ENCODE peak calls at places on chromosomes 2 and 18, in five cellular contexts. P, U, R, C and H are unnamed samples.

GRCh38 chr18:8776544-8776943 is 71.2 kb downstream of the MTCL1 start:
- DNase-seq in R (no peak), U (no peak), P (no peak), C (no peak), H (no peak)

GRCh38 chr18:22538463-22538862 is 120.7 kb upstream of the CTAGE1 start:
- DNase-seq in U (no peak), C (no peak), P (no peak), R (no peak), H (no peak)

GRCh38 chr2:139730197-139730596 is 950.0 kb upstream of the NXPH2 start:
- DNase-seq in R (no peak), U (no peak), C (no peak), P (no peak), H (no peak)

GRCh38 chr2:229342376-229342775 is 71.3 kb upstream of the PID1 start:
- DNase-seq in C (peak), U (peak), R (peak), P (no peak), H (peak)

GRCh38 chr2:144237108-144237507 is 282.8 kb downstream of the ZEB2 start:
- DNase-seq in C (no peak), R (no peak), P (no peak), U (no peak), H (no peak)

GRCh38 chr2:226797989-226798421 is 1.6 kb downstream of the IRS1 start:
- DNase-seq in C (no peak), U (no peak), P (no peak), R (no peak), H (no peak)

GRCh38 chr2:148999451-148999891 is 39.0 kb upstream of the LYPD6B start:
- DNase-seq in R (no peak), P (no peak), C (no peak), U (no peak), H (no peak)

GRCh38 chr2:150141241-150142001 is 346.0 kb downstream of the RND3 start:
- DNase-seq in P (no peak), R (no peak), C (no peak), U (no peak), H (no peak)

GRCh38 chr2:17208511-17208910 is 309.7 kb downstream of the RAD51AP2 start:
- DNase-seq in R (no peak), P (no peak), U (peak), C (no peak), H (no peak)

GRCh38 chr2:217685255-217685605 is 317.6 kb downstream of the TNS1 start:
- DNase-seq in U (peak), C (no peak), R (no peak), P (no peak), H (no peak)

GRCh38 chr18:9711361-9712129 is 3.4 kb downstream of the RAB31 start:
- DNase-seq in C (no peak), P (peak), R (no peak), U (no peak), H (no peak)

GRCh38 chr2:161422812-161423211 is 6.7 kb downstream of the TBR1 start:
- DNase-seq in P (no peak), C (no peak), U (no peak), R (no peak), H (no peak)

GRCh38 chr2:30425326-30425725 is 21.7 kb upstream of the LCLAT1 start:
- DNase-seq in P (no peak), R (no peak), U (no peak), C (peak), H (no peak)

GRCh38 chr2:33069894-33070651 is 123.3 kb downstream of the LTBP1 start:
- DNase-seq in C (no peak), P (no peak), U (peak), R (peak), H (peak)

GRCh38 chr2:235829726-235830125 is 335.9 kb downstream of the AGAP1 start:
- DNase-seq in P (no peak), U (no peak), R (no peak), C (no peak), H (no peak)
- TF ChIP-seq CTCF in P (no peak), U (no peak), R (no peak), C (no peak), H (no peak)

DNA sequence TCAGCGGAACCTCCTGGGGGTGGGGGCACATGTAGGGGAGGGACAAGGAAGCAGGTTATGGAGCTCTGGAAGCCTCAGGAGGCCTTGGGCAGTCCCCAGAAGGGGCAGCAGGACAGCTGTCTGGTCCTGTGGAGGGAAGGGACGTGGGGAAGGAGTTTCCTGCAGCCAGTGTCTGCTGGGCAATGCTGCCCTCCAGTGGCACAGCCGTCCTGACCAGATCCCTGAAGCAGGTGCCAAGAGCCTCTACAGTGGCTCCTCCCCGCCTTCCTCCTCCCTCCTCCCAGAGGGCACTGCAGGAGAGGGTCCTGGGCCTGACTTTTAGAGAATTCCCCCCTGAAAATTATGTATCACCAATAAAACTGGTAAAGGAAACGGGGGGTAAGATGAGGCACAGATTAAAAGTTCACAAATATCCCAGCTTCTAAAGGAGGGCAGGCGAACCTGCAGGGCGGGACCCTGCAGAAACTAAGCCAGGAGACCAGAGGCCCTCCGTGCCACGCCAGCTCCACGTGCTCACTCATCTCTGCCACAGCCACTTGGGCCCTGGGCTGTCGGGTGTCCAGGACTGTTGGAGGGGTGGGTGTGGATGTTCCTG is 258.5 kb downstream of the TWIST2 start:
- DNase-seq in C (peak), P (no peak), U (peak), R (peak), H (peak)
- TF ChIP-seq SIN3A in C (no peak), P (no peak), U (no peak), R (no peak), H (no peak)

GRCh38 chr2:26801796-26802195 is 15.9 kb downstream of the CENPA start:
- DNase-seq in R (no peak), P (no peak), C (no peak), U (no peak), H (no peak)

GRCh38 chr2:26805241-26805676 is 19.4 kb downstream of the CENPA start:
- DNase-seq in U (no peak), C (no peak), R (no peak), P (no peak), H (no peak)

DNA sequence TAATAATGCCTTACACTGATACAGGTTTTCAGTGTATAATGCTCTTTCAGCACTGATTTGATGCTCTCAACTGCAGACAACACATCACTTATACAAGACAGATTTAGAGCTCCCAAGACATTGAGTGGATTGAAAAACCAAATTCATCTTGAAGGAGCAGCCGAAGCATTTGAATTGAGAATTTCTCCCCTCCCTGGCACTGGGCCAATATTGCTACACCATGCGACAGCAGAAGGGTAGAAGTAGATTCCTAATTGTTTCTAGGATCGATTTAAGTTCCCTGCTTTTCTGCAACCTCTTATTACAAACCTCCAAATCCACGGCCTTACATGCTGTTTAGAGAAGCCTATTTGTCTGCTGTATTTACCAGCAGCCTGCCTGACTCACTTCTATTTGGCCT is 15.5 kb downstream of the CENPA start:
- DNase-seq in C (no peak), U (no peak), P (no peak), R (no peak), H (no peak)
- TF ChIP-seq CTCF in C (no peak), U (no peak), P (no peak), R (no peak), H (no peak)

DNA sequence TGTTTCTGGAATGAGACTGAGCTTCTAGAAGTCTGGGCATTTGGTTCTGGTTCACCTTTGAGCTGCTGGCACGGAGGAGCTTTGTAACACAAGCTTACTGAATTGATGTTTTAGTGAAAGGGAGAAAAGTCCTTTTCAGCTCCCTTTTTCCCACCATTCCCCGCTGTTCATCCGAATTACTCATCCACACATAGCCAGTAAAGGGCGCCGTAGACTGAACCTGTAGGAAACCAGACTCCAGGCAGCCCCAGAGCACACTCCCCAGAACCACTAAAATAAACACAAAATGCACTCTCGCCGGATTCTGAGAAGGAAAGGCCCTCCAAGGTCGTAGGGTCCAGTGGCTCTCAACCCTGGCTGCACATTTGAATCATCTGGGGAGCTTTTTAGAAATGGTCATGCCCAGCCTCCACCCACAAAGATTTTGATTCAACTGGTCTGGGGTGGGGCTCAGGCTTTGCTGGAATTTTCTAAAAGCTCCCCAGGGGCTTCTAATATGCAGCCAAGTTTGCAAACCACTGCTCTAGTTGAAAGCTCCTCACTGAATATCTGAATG is 29.6 kb downstream of the TCF7L1 start:
- DNase-seq in U (no peak), R (no peak), P (no peak), C (no peak), H (no peak)
- TF ChIP-seq SIN3A in U (no peak), R (no peak), P (no peak), C (no peak), H (no peak)

DNA sequence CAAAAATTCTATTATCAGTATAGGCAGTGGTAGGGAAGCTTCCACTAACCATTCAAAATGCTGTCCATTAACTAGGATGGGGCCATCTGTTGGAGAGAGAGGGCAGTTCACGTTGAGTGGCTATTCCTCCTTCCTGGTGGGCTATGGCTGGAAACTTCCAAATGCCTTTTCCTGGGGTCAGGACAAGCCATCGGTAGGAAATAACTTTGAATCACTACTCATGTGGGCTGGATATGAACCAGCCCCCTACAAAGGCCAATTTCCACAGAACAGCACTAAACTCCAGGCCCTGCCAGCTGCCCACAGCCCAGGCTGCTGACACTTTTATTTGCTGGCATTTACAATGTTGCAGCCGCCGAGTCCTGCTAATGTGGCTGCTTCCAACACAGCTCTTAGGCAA is 156.1 kb upstream of the HNRNPA3 start:
- DNase-seq in P (no peak), U (peak), C (peak), R (peak), H (no peak)
- TF ChIP-seq CTCF in P (no peak), U (peak), C (peak), R (peak), H (peak)

GRCh38 chr2:157842106-157842879 is 33.8 kb downstream of the ACVR1 start:
- DNase-seq in R (no peak), P (no peak), C (no peak), U (no peak), H (no peak)
- TF ChIP-seq SIN3A in R (no peak), P (no peak), C (no peak), U (no peak), H (no peak)

GRCh38 chr2:134722728-134723127 is 3.9 kb upstream of the TMEM163 start:
- DNase-seq in C (peak), U (no peak), P (no peak), R (no peak), H (no peak)
- TF ChIP-seq CTCF in C (no peak), U (peak), P (peak), R (peak), H (peak)

GRCh38 chr2:112629224-112629623 is 16.5 kb upstream of the SLC20A1 start:
- DNase-seq in C (no peak), R (no peak), P (no peak), U (no peak), H (no peak)

GRCh38 chr2:112626604-112627059 is 19.1 kb upstream of the SLC20A1 start:
- DNase-seq in C (peak), R (peak), U (peak), P (no peak), H (peak)

GRCh38 chr2:112625474-112626114 is 20.1 kb upstream of the SLC20A1 start:
- DNase-seq in C (no peak), R (no peak), P (no peak), U (no peak), H (no peak)

GRCh38 chr2:112629823-112630222 is 15.9 kb upstream of the SLC20A1 start:
- DNase-seq in C (no peak), P (no peak), U (no peak), R (no peak), H (no peak)

DNA sequence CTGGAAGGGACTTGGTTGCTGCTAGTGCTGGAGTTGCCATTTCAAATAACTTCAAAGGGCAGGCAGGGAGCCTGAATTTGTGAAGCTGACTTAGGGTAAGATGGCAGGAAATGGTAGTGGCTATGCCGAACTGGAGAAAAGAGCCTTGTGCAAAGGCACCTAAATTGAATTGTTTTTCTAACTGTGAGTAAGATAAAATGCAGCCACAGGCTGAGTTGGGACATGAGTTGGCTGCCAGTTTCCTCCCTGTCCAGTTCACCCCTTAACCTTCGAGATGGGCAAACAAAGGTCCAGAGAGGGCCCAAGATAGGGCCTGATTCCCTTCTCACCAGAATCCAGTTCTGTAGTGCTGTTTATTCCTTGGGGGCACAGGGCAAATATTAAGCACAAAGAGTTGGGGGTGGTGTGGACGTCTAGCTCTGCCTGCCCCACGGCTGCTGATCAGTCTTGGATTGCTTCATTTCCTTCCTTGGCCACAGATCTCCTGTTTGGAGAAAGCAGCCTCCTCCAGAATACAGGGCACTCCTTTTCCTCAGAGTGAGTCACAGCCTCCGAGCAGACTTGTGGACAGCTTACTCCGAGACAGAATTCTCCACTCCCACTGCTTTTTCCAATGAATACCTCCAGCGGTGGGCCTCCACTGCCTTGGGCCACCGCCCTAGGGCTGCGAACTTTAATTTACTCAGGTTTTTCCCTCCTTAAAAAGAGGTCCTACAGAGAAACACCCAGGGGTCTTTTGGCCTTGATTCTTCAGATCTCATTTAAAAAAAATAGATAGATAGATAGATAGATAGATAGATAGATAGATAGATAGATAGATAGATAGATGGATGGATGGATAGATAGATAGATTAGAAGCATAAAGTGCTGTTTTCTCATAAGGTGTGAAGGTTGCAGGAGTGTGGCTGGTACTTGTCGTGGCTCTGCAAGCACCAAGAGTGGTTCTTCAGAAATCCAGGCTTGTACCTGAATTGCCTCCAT is 18.4 kb upstream of the SLC20A1 start:
- DNase-seq in R (no peak), C (no peak), P (no peak), U (no peak), H (peak)
- TF ChIP-seq SIN3A in R (no peak), C (no peak), P (no peak), U (no peak), H (no peak)